ENCODE peak calls at places on chromosomes 2 and 18, in ten cellular contexts. One of them, this sample, is unnamed.
A peak's percentile ranks its signal among the peaks of the same experiment; 100 is the strongest.

GRCh38 chr18:21242141-21243040 is at the start of gene GREB1L:
- DNase-seq in suprapubic skin: peak; percentile 59
- DNase-seq in upper lobe of right lung: peak; percentile 72
- DNase-seq in breast epithelium: no peak
- DNase-seq in AG09309: no peak
- DNase-seq in spleen: no peak
- DNase-seq in testis: peak; percentile 75
- DNase-seq in bronchial epithelial cell: peak; percentile 27
- DNase-seq in dorsolateral prefrontal cortex: peak; percentile 53
- DNase-seq in GM23338: peak; percentile 80
- DNase-seq in this sample: peak; percentile 29

GRCh38 chr2:144479138-144479537 is 40.8 kb downstream of the ZEB2 start:
- DNase-seq in GM23338: peak; percentile 77
- DNase-seq in AG09309: peak; percentile 52
- DNase-seq in breast epithelium: no peak
- DNase-seq in upper lobe of right lung: no peak
- DNase-seq in suprapubic skin: no peak
- DNase-seq in bronchial epithelial cell: peak; percentile 10
- DNase-seq in spleen: no peak
- DNase-seq in dorsolateral prefrontal cortex: no peak
- DNase-seq in testis: no peak
- DNase-seq in this sample: peak; percentile 80

GRCh38 chr2:235518317-235519090 is 24.7 kb downstream of the AGAP1 start:
- DNase-seq in dorsolateral prefrontal cortex: no peak
- DNase-seq in AG09309: no peak
- DNase-seq in suprapubic skin: no peak
- DNase-seq in testis: no peak
- DNase-seq in breast epithelium: no peak
- DNase-seq in upper lobe of right lung: no peak
- DNase-seq in bronchial epithelial cell: no peak
- DNase-seq in spleen: peak; percentile 75
- DNase-seq in GM23338: no peak
- DNase-seq in this sample: no peak

GRCh38 chr2:230343747-230344146 is 16.8 kb downstream of the SP140L start:
- DNase-seq in testis: no peak
- DNase-seq in spleen: no peak
- DNase-seq in AG09309: no peak
- DNase-seq in upper lobe of right lung: no peak
- DNase-seq in bronchial epithelial cell: peak; percentile 23
- DNase-seq in dorsolateral prefrontal cortex: no peak
- DNase-seq in suprapubic skin: no peak
- DNase-seq in GM23338: no peak
- DNase-seq in breast epithelium: no peak
- DNase-seq in this sample: no peak

GRCh38 chr2:167844714-167845530 is 402.5 kb downstream of the STK39 start:
- DNase-seq in testis: no peak
- DNase-seq in breast epithelium: no peak
- DNase-seq in AG09309: no peak
- DNase-seq in bronchial epithelial cell: peak; percentile 4
- DNase-seq in suprapubic skin: no peak
- DNase-seq in GM23338: peak; percentile 63
- DNase-seq in dorsolateral prefrontal cortex: no peak
- DNase-seq in upper lobe of right lung: no peak
- DNase-seq in spleen: no peak
- DNase-seq in this sample: no peak

GRCh38 chr18:56869189-56869777 is 218.1 kb downstream of the WDR7 start:
- DNase-seq in upper lobe of right lung: no peak
- DNase-seq in suprapubic skin: no peak
- DNase-seq in testis: no peak
- DNase-seq in breast epithelium: no peak
- DNase-seq in GM23338: peak; percentile 68
- DNase-seq in spleen: no peak
- DNase-seq in dorsolateral prefrontal cortex: no peak
- DNase-seq in bronchial epithelial cell: peak; percentile 67
- DNase-seq in AG09309: peak; percentile 34
- DNase-seq in this sample: peak; percentile 86

GRCh38 chr2:18991177-18992168 is 366.9 kb downstream of the OSR1 start:
- DNase-seq in AG09309: peak; percentile 89
- DNase-seq in upper lobe of right lung: no peak
- DNase-seq in GM23338: no peak
- DNase-seq in suprapubic skin: peak; percentile 55
- DNase-seq in spleen: no peak
- DNase-seq in dorsolateral prefrontal cortex: no peak
- DNase-seq in testis: peak; percentile 71
- DNase-seq in bronchial epithelial cell: peak; percentile 79
- DNase-seq in breast epithelium: peak; percentile 49
- DNase-seq in this sample: peak; percentile 76

GRCh38 chr2:10303174-10303633 is 500 bp downstream of the HPCAL1 start:
- DNase-seq in bronchial epithelial cell: no peak
- DNase-seq in upper lobe of right lung: no peak
- DNase-seq in testis: peak; percentile 30
- DNase-seq in AG09309: no peak
- DNase-seq in GM23338: no peak
- DNase-seq in spleen: no peak
- DNase-seq in dorsolateral prefrontal cortex: no peak
- DNase-seq in breast epithelium: no peak
- DNase-seq in suprapubic skin: peak; percentile 66
- DNase-seq in this sample: peak; percentile 19

GRCh38 chr2:181380581-181380980 is 76.6 kb upstream of the ITGA4 start:
- DNase-seq in GM23338: no peak
- DNase-seq in spleen: no peak
- DNase-seq in upper lobe of right lung: no peak
- DNase-seq in AG09309: no peak
- DNase-seq in bronchial epithelial cell: no peak
- DNase-seq in dorsolateral prefrontal cortex: no peak
- DNase-seq in breast epithelium: no peak
- DNase-seq in suprapubic skin: no peak
- DNase-seq in testis: no peak
- DNase-seq in this sample: no peak

GRCh38 chr2:30690126-30690561 is 117.1 kb downstream of the CAPN13 start:
- DNase-seq in breast epithelium: peak; percentile 92
- DNase-seq in bronchial epithelial cell: no peak
- DNase-seq in upper lobe of right lung: no peak
- DNase-seq in spleen: no peak
- DNase-seq in AG09309: no peak
- DNase-seq in testis: no peak
- DNase-seq in GM23338: no peak
- DNase-seq in suprapubic skin: no peak
- DNase-seq in dorsolateral prefrontal cortex: no peak
- DNase-seq in this sample: no peak

GRCh38 chr2:184765048-184765881 is 166.9 kb downstream of the ZNF804A start:
- DNase-seq in GM23338: peak; percentile 3
- DNase-seq in testis: no peak
- DNase-seq in dorsolateral prefrontal cortex: no peak
- DNase-seq in upper lobe of right lung: no peak
- DNase-seq in bronchial epithelial cell: no peak
- DNase-seq in AG09309: no peak
- DNase-seq in suprapubic skin: no peak
- DNase-seq in spleen: peak; percentile 40
- DNase-seq in breast epithelium: no peak
- DNase-seq in this sample: peak; percentile 11
- H3K4me3 ChIP-seq in GM23338: no peak overlapping the region
- H3K4me3 ChIP-seq in testis: no peak overlapping the region
- H3K4me3 ChIP-seq in dorsolateral prefrontal cortex: peak overlapping the region; percentile 53
- H3K4me3 ChIP-seq in upper lobe of right lung: peak overlapping the region; percentile 18
- H3K4me3 ChIP-seq in bronchial epithelial cell: no peak overlapping the region
- H3K4me3 ChIP-seq in AG09309: no peak overlapping the region
- H3K4me3 ChIP-seq in suprapubic skin: no peak overlapping the region
- H3K4me3 ChIP-seq in spleen: peak overlapping the region; percentile 5
- H3K4me3 ChIP-seq in breast epithelium: no peak overlapping the region
- H3K4me3 ChIP-seq in this sample: no peak overlapping the region

DNA sequence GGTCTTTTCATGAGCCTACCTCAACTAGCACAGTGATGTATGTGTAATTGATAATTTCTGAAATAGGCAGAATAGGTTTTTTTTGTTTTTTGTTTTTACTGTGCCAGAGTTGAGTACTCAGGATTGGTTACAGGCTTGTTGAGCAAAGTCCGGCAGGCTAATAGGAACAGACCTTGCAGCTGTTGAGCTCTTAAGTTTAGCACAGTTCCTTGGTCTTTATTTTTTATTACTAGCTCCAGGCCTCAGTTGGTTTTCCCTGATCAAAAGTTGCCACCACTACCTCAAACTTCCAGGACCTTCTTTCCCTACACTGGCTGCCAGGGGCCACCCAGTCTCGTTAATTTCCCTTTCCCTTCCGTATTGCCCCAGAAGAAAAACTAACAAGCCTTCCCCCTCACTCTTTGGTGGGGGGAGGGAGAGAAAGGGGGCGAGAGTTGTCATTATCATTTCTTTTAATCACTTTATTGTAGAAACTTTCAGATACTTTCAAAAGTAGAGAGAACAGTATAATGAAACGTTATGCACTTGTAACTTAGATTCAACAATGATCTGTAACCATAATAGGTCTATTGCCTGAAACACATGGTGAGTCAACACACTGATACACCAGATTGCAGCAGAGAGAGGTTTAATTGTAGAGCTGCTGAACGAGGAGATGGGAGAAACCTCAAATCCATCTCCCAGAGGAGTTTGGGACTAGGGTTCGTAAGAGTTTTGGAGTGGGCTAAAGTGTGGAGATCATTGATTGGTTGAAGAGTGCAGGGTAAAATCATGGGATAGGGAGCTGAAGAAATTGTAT is 2.3 kb upstream of the RNF149 start:
- DNase-seq in testis: no peak
- DNase-seq in dorsolateral prefrontal cortex: no peak
- DNase-seq in AG09309: no peak
- DNase-seq in upper lobe of right lung: no peak
- DNase-seq in breast epithelium: no peak
- DNase-seq in spleen: no peak
- DNase-seq in suprapubic skin: no peak
- DNase-seq in bronchial epithelial cell: peak; percentile 67
- DNase-seq in GM23338: no peak
- DNase-seq in this sample: no peak
- TF ChIP-seq CTCF in testis: no peak
- TF ChIP-seq CTCF in dorsolateral prefrontal cortex: no peak
- TF ChIP-seq CTCF in AG09309: no peak
- TF ChIP-seq CTCF in upper lobe of right lung: no peak
- TF ChIP-seq CTCF in breast epithelium: no peak
- TF ChIP-seq CTCF in spleen: no peak
- TF ChIP-seq CTCF in suprapubic skin: no peak
- TF ChIP-seq CTCF in bronchial epithelial cell: no peak
- TF ChIP-seq CTCF in GM23338: no peak
- TF ChIP-seq CTCF in this sample: no peak

DNA sequence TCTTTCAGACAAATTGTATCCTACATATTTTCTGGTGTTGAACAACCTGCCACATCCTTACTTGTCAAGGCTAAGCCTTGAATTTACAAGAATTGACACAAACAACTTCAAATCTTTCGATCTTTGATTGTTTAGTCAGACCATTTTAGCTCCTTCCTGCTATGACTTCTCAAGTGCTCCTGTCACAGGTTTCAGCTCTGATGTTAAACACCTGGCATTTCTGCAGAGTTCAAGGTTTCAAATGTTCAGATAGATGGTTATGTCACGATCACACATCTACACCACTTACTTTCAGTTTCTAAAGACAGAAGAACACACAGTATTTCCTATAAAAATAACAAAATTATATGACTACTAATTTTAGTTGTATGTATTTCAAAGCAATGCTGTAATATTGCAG is 84.0 kb downstream of the RND3 start:
- DNase-seq in upper lobe of right lung: no peak
- DNase-seq in suprapubic skin: no peak
- DNase-seq in AG09309: no peak
- DNase-seq in bronchial epithelial cell: no peak
- DNase-seq in breast epithelium: no peak
- DNase-seq in testis: no peak
- DNase-seq in GM23338: no peak
- DNase-seq in spleen: no peak
- DNase-seq in dorsolateral prefrontal cortex: no peak
- DNase-seq in this sample: no peak
- H3K4me3 ChIP-seq in upper lobe of right lung: no peak overlapping the region
- H3K4me3 ChIP-seq in suprapubic skin: no peak overlapping the region
- H3K4me3 ChIP-seq in AG09309: no peak overlapping the region
- H3K4me3 ChIP-seq in bronchial epithelial cell: no peak overlapping the region
- H3K4me3 ChIP-seq in breast epithelium: no peak overlapping the region
- H3K4me3 ChIP-seq in testis: no peak overlapping the region
- H3K4me3 ChIP-seq in GM23338: no peak overlapping the region
- H3K4me3 ChIP-seq in spleen: no peak overlapping the region
- H3K4me3 ChIP-seq in dorsolateral prefrontal cortex: no peak overlapping the region
- H3K4me3 ChIP-seq in this sample: no peak overlapping the region

GRCh38 chr2:44960871-44961270 is 19.4 kb downstream of the SIX3 start:
- DNase-seq in dorsolateral prefrontal cortex: no peak
- DNase-seq in spleen: no peak
- DNase-seq in suprapubic skin: no peak
- DNase-seq in AG09309: no peak
- DNase-seq in breast epithelium: no peak
- DNase-seq in bronchial epithelial cell: no peak
- DNase-seq in testis: no peak
- DNase-seq in upper lobe of right lung: no peak
- DNase-seq in GM23338: no peak
- DNase-seq in this sample: no peak

GRCh38 chr2:44962176-44962695 is 20.7 kb downstream of the SIX3 start:
- DNase-seq in bronchial epithelial cell: no peak
- DNase-seq in AG09309: no peak
- DNase-seq in dorsolateral prefrontal cortex: no peak
- DNase-seq in upper lobe of right lung: no peak
- DNase-seq in GM23338: no peak
- DNase-seq in spleen: no peak
- DNase-seq in testis: no peak
- DNase-seq in breast epithelium: no peak
- DNase-seq in suprapubic skin: no peak
- DNase-seq in this sample: no peak

GRCh38 chr2:44965684-44966083 is 24.2 kb downstream of the SIX3 start:
- DNase-seq in dorsolateral prefrontal cortex: no peak
- DNase-seq in spleen: no peak
- DNase-seq in bronchial epithelial cell: no peak
- DNase-seq in AG09309: no peak
- DNase-seq in GM23338: no peak
- DNase-seq in suprapubic skin: no peak
- DNase-seq in breast epithelium: no peak
- DNase-seq in testis: no peak
- DNase-seq in upper lobe of right lung: no peak
- DNase-seq in this sample: peak; percentile 58

GRCh38 chr2:44967056-44967455 is 25.6 kb downstream of the SIX3 start:
- DNase-seq in bronchial epithelial cell: no peak
- DNase-seq in testis: no peak
- DNase-seq in breast epithelium: no peak
- DNase-seq in spleen: no peak
- DNase-seq in AG09309: no peak
- DNase-seq in upper lobe of right lung: no peak
- DNase-seq in dorsolateral prefrontal cortex: no peak
- DNase-seq in suprapubic skin: no peak
- DNase-seq in GM23338: no peak
- DNase-seq in this sample: no peak

DNA sequence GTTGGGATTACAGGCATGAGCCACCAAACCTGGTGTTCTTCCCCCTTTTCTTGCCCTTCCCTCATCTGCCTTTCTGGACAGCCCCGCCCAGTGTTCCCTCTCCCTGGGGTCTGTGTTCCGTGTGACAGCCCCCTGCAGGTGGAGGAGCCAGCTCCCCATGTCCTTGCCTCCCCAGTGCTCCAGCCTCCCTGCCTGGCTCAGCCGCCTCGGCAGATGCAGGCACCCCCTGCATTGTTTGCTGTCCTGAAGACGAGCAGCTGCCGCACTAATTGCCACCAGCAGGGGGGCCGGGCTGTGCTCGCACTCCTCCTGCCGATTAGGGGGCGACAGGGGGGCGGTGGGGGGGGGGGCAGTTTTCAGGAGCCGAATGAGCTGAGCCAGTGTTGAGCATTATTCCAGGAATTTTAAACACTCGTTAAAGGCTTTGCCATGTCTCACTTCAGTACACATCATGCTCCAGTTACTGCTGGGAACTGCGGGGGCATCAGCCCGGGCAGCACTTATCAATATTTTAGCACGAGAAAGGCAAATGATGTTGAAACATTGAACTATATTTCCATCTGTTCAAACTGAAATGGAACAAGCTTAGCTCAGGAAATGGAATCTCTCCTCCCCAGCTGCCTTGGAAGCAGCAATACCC is 23.3 kb downstream of the SIX3 start:
- DNase-seq in testis: no peak
- DNase-seq in breast epithelium: no peak
- DNase-seq in dorsolateral prefrontal cortex: no peak
- DNase-seq in AG09309: no peak
- DNase-seq in bronchial epithelial cell: no peak
- DNase-seq in upper lobe of right lung: no peak
- DNase-seq in spleen: no peak
- DNase-seq in suprapubic skin: no peak
- DNase-seq in GM23338: peak; percentile 78
- DNase-seq in this sample: no peak
- TF ChIP-seq CTCF in testis: no peak
- TF ChIP-seq CTCF in breast epithelium: no peak
- TF ChIP-seq CTCF in dorsolateral prefrontal cortex: no peak
- TF ChIP-seq CTCF in AG09309: peak; percentile 44
- TF ChIP-seq CTCF in bronchial epithelial cell: peak; percentile 46
- TF ChIP-seq CTCF in upper lobe of right lung: peak; percentile 12
- TF ChIP-seq CTCF in spleen: no peak
- TF ChIP-seq CTCF in suprapubic skin: no peak
- TF ChIP-seq CTCF in GM23338: peak; percentile 39
- TF ChIP-seq CTCF in this sample: peak; percentile 48